ENCODE peak calls at places on chromosomes 16 and 17, in five cellular contexts. Q, R, O, I and E are unnamed samples.

GRCh38 chr16:46428108-46429061 is 192.8 kb downstream of the SHCBP1 start:
- DNase-seq in Q (no peak), R (no peak), O (no peak), I (no peak), E (no peak)

GRCh38 chr16:28532940-28533647 is 5.7 kb downstream of the NUPR1 start:
- DNase-seq in Q (no peak), R (no peak), O (no peak), I (peak), E (no peak)

GRCh38 chr17:57143919-57144318 is 58.9 kb downstream of the AKAP1 start:
- DNase-seq in Q (no peak), R (no peak), O (no peak), I (no peak), E (no peak)

GRCh38 chr16:65663774-65664173 is 541.9 kb upstream of the CDH11 start:
- DNase-seq in Q (no peak), R (no peak), O (no peak), I (no peak), E (no peak)

GRCh38 chr17:80694992-80695912 is 150.6 kb downstream of the RPTOR start:
- DNase-seq in Q (no peak), R (peak), O (no peak), I (peak), E (no peak)

GRCh38 chr17:60678118-60678444 is 430 bp downstream of the BCAS3 start:
- DNase-seq in Q (peak), R (no peak), O (no peak), I (no peak), E (no peak)

GRCh38 chr17:17837966-17838962 is 1.5 kb upstream of the SREBF1 start:
- DNase-seq in Q (peak), R (peak), O (no peak), I (peak), E (no peak)

GRCh38 chr16:55154956-55155355 is 169.0 kb upstream of the IRX6 start:
- DNase-seq in Q (no peak), R (no peak), O (no peak), I (no peak), E (no peak)

GRCh38 chr17:76071497-76072148 is 694 bp downstream of the SRP68 start:
- DNase-seq in Q (no peak), R (no peak), O (peak), I (no peak), E (no peak)

GRCh38 chr17:78883533-78884131 is 19.4 kb downstream of the CEP295NL start:
- DNase-seq in Q (peak), R (peak), O (no peak), I (peak), E (peak)

GRCh38 chr17:77645441-77646430 is 312.8 kb upstream of the TNRC6C start:
- DNase-seq in Q (no peak), R (no peak), O (no peak), I (no peak), E (no peak)

GRCh38 chr16:3651461-3652372 is 2.8 kb upstream of the DNASE1 start:
- DNase-seq in Q (no peak), R (no peak), O (no peak), I (no peak), E (no peak)

GRCh38 chr17:66149562-66149961 is 42.4 kb downstream of the CEP112 start:
- DNase-seq in Q (no peak), R (no peak), O (peak), I (no peak), E (no peak)

GRCh38 chr16:28146536-28146935 is 65.2 kb downstream of the XPO6 start:
- DNase-seq in Q (no peak), R (no peak), O (no peak), I (no peak), E (no peak)

GRCh38 chr17:74770498-74771318 is 5.4 kb downstream of the NAT9 start:
- DNase-seq in Q (peak), R (peak), O (peak), I (peak), E (no peak)

GRCh38 chr17:31444026-31444425 is 52.6 kb downstream of the RAB11FIP4 start:
- DNase-seq in Q (no peak), R (no peak), O (no peak), I (no peak), E (no peak)

GRCh38 chr17:39923836-39924690 is 3.3 kb downstream of the ORMDL3 start:
- DNase-seq in Q (no peak), R (peak), O (no peak), I (no peak), E (no peak)

GRCh38 chr16:53090591-53091507 is 36.1 kb downstream of the CHD9 start:
- DNase-seq in Q (no peak), R (no peak), O (peak), I (peak), E (no peak)

GRCh38 chr16:85497622-85498314 is 115.4 kb upstream of the GSE1 start:
- DNase-seq in Q (no peak), R (no peak), O (no peak), I (no peak), E (no peak)

GRCh38 chr16:5056347-5056746 is 9.4 kb downstream of the C16orf89 start:
- DNase-seq in Q (no peak), R (peak), O (peak), I (no peak), E (no peak)

GRCh38 chr17:1646199-1646875 is 805 bp upstream of the SCARF1 start:
- DNase-seq in Q (no peak), R (no peak), O (no peak), I (no peak), E (no peak)

GRCh38 chr17:6079155-6079554 is 9.0 kb downstream of the WSCD1 start:
- DNase-seq in Q (no peak), R (no peak), O (peak), I (no peak), E (peak)

GRCh38 chr17:59329558-59330313 is 1.7 kb upstream of the YPEL2 start:
- DNase-seq in Q (peak), R (peak), O (peak), I (peak), E (no peak)

GRCh38 chr17:81097943-81098308 is 63.0 kb downstream of the BAIAP2 start:
- DNase-seq in Q (peak), R (peak), O (no peak), I (no peak), E (peak)

GRCh38 chr16:76665571-76666275 is 388.5 kb downstream of the CNTNAP4 start:
- DNase-seq in Q (peak), R (no peak), O (no peak), I (no peak), E (no peak)

GRCh38 chr17:57757735-57758134 is 12.6 kb upstream of the CCDC182 start:
- DNase-seq in Q (no peak), R (no peak), O (no peak), I (no peak), E (no peak)

GRCh38 chr17:78340183-78340955 is 19.5 kb downstream of the SOCS3 start:
- DNase-seq in Q (no peak), R (no peak), O (no peak), I (no peak), E (no peak)

GRCh38 chr17:6163632-6164319 is 93.6 kb downstream of the WSCD1 start:
- DNase-seq in Q (no peak), R (no peak), O (no peak), I (no peak), E (peak)

GRCh38 chr17:52824542-52824941 is 666.0 kb upstream of the CA10 start:
- DNase-seq in Q (no peak), R (no peak), O (no peak), I (no peak), E (no peak)

GRCh38 chr17:43701318-43701743 is 39.6 kb upstream of the MEOX1 start:
- DNase-seq in Q (no peak), R (no peak), O (peak), I (no peak), E (no peak)

GRCh38 chr17:58277726-58278595 is 2.8 kb downstream of the MPO start:
- DNase-seq in Q (no peak), R (no peak), O (no peak), I (no peak), E (no peak)

GRCh38 chr16:46785076-46785845 is 37.1 kb upstream of the MYLK3 start:
- DNase-seq in Q (no peak), R (no peak), O (no peak), I (no peak), E (no peak)

GRCh38 chr16:54927125-54928015 is 3.3 kb upstream of the IRX5 start:
- DNase-seq in Q (no peak), R (no peak), O (peak), I (no peak), E (no peak)

GRCh38 chr17:72953621-72954020 is 138.9 kb downstream of the SLC39A11 start:
- DNase-seq in Q (no peak), R (no peak), O (no peak), I (no peak), E (no peak)

GRCh38 chr17:72426948-72427760 is 306.3 kb downstream of the SOX9 start:
- DNase-seq in Q (no peak), R (no peak), O (no peak), I (peak), E (no peak)

GRCh38 chr17:39705786-39706348 is 6.0 kb downstream of the ERBB2 start:
- DNase-seq in Q (no peak), R (peak), O (no peak), I (peak), E (no peak)

GRCh38 chr17:50708050-50709000 is 611 bp upstream of the ANKRD40 start:
- DNase-seq in Q (no peak), R (no peak), O (peak), I (no peak), E (no peak)
- TF ChIP-seq CTCF in Q (peak), R (no peak), O (no peak), I (no peak), E (no peak)

DNA sequence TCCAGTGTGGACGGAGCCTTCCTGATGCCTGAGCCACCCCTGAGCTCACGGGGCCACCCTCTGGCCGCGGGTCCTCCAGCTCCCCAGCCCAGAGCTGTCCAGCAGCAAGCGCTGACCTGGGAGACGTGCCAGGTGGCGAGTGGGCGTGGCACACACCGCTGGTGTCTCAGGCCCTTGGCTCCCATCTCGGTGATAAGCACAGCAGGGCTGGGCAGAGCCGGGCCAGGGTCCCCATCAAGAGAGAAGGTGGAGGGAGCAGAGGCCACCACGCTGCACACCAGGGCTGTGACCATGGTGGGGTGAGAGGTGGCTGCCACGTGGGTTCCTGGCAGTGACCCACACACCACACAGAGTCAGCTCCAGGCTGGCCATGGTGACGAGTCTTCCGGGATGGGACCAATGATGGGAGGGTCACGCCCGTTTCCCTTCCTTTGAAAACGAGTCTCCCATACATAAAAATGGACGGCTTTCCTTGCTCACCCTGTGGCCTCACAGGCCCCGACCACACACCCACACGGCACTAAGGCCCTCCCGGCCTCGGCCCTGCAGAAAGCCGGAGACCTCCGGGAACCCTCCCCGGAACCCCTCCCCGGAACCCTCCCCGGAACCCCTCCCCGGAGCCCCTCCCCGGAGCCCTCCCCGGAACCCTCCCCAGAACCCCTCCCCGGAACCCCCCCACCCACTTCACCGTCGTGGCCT is 16.8 kb downstream of the UTS2R start:
- DNase-seq in Q (no peak), R (peak), O (no peak), I (peak), E (no peak)
- TF ChIP-seq CTCF in Q (no peak), R (no peak), O (no peak), I (no peak), E (no peak)

GRCh38 chr16:6363891-6364607 is 968.6 kb upstream of the RBFOX1 start:
- DNase-seq in Q (no peak), R (no peak), O (no peak), I (no peak), E (no peak)

GRCh38 chr16:6362321-6362720 is 970.3 kb upstream of the RBFOX1 start:
- DNase-seq in Q (no peak), R (no peak), O (no peak), I (no peak), E (no peak)

GRCh38 chr16:6356881-6357280 is 975.8 kb upstream of the RBFOX1 start:
- DNase-seq in Q (no peak), R (no peak), O (no peak), I (no peak), E (no peak)

DNA sequence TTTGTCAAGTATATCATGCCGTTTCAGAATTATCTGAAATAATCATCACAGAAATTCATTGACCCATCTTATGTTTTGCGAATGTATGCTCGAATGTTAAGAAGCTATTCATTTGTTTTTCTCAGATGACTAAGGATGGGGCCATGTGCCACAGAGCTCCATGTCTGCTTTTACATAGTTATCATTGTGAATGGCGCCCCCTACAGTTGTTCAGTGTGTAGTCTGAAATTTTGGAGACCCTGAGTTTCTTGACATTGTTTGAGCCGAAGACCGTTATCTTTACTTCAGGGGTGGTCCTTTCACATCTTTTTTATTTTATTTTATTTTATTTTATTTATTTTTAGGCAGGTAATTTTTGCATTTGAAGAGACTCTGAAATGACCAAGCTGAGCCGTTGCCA is 972.0 kb upstream of the RBFOX1 start:
- DNase-seq in Q (no peak), R (no peak), O (no peak), I (no peak), E (no peak)
- TF ChIP-seq CTCF in Q (no peak), R (no peak), O (no peak), I (no peak), E (no peak)

DNA sequence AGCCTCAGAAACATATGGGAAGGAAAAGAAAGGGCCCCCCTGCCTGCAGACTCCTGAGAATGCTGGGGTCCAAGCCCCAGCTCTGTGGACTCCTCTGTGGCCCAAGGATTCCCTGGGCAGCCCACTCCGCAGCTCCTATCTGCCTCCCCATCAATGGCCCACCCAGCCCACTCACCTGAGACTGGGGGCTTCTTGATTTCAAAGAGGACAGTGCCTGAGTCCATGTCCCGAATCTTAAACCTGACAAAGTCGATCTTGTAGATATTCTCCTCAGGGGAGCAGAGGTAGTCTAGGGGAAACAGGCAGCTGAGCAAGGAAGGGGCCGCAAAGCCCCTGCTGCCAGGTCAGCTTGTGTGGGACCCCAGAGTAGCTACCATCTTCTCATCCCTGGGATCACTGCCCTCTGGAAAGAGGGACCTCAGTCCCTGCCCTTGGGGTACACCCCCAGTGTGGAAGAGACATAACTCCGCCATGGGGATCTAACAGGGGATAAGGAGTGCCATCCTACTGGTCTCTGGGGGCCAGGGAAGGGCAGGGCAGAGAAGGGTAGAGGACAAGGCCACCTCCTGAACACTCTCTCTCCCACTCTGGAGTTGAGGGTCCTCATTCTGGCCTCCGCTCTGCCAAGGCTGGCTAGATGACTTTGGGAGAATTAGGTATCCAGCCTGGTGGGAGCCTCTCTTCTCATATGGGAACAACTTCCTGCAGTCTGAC is 3.9 kb downstream of the UNC119 start:
- DNase-seq in Q (no peak), R (no peak), O (no peak), I (no peak), E (no peak)
- TF ChIP-seq CTCF in Q (no peak), R (no peak), O (no peak), I (no peak), E (no peak)

DNA sequence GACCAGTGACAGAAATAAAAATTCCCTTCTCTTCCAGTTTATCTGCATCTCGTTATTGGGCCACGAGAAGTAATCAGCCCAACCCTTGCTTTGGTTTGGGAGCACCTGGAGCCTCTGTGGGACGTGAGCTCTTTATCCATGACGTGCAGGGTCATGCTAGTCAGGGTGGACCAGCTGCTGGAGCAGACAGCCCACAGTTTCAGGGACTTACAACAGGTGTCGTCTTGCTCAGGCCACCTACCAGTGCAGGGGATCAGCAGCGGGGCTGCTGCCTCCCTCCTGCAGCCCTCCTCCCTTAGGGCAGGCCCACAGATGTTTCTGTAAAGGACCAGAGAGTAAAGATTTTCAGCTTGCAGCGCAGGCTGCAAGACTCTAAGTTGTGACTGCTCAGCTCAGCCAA is 16.9 kb downstream of the ADAD2 start:
- DNase-seq in Q (no peak), R (no peak), O (no peak), I (no peak), E (no peak)
- TF ChIP-seq CTCF in Q (no peak), R (no peak), O (no peak), I (no peak), E (no peak)

DNA sequence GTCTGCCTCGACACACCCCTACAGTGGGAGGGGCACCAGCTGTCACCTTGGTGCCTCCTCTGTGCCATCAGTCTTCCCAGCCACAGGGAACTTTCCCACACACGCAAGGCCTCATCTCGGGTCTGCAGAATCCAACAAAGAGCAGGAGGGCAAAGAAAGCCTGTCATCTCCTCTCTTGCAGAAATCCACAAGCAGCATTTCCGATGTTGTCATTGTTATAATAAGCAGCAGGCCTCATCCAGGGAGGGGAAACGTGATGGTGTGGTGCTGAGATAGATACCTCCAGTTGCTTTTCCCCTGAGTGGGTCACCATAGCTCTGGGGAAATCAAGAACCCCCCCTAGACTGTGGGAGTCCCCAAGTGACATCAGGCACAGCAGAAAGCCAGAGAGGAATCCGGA is 110.4 kb downstream of the CMIP start:
- DNase-seq in Q (no peak), R (no peak), O (no peak), I (no peak), E (no peak)
- TF ChIP-seq CTCF in Q (no peak), R (no peak), O (no peak), I (no peak), E (no peak)

GRCh38 chr16:22225060-22225459 is 19.0 kb downstream of the EEF2K start:
- DNase-seq in Q (no peak), R (no peak), O (no peak), I (no peak), E (no peak)

GRCh38 chr16:22222006-22222405 is 15.9 kb downstream of the EEF2K start:
- DNase-seq in Q (no peak), R (no peak), O (no peak), I (no peak), E (no peak)

GRCh38 chr16:22220076-22220453 is 14.0 kb downstream of the EEF2K start:
- DNase-seq in Q (no peak), R (no peak), O (no peak), I (no peak), E (no peak)

GRCh38 chr16:22220714-22221113 is 14.6 kb downstream of the EEF2K start:
- DNase-seq in Q (no peak), R (no peak), O (no peak), I (no peak), E (no peak)

GRCh38 chr16:22222998-22223397 is 16.9 kb downstream of the EEF2K start:
- DNase-seq in Q (no peak), R (no peak), O (no peak), I (no peak), E (no peak)
- TF ChIP-seq CTCF in Q (no peak), R (no peak), O (no peak), I (no peak), E (no peak)

DNA sequence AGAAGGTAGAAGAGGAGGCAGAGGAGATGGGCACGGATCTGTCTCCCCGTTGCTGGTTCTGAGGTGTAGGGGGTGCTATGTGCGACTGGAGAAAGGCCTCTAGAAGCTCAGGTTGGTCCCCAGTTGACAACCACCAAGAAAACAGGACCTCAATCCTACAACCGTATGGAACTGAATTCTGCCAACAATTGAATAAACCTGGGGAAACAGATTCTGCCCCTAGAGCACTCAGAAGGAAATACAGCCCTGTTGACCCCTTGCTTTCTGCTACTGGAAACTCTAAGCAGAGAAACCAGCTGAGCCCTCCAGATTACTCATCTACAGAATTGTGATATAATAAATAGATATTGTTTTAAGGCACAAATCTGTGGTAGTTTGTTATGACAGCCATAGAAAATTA is 313.0 kb upstream of the GOT2 start:
- DNase-seq in Q (no peak), R (no peak), O (no peak), I (no peak), E (no peak)
- TF ChIP-seq CTCF in Q (no peak), R (no peak), O (no peak), I (no peak), E (no peak)

GRCh38 chr17:10845388-10845751 is 7.5 kb upstream of the PIRT start:
- DNase-seq in Q (no peak), R (no peak), O (no peak), I (no peak), E (no peak)
- TF ChIP-seq CTCF in Q (no peak), R (no peak), O (no peak), I (no peak), E (no peak)